ENCODE peak calls at places on chromosomes 6 and 20, in five cellular contexts. L is COLO829, E is EL, D is cardiac muscle cell, Z is amygdala. O is an unnamed sample.

GRCh38 chr6:89257346-89257745 is 40.2 kb upstream of the GABRR1 start:
- DNase-seq in L (no peak), E (no peak), D (no peak), Z (no peak), O (no peak)

GRCh38 chr6:138953451-138953850 is 34.6 kb downstream of the REPS1 start:
- DNase-seq in Z (no peak), L (no peak), E (peak), D (no peak), O (no peak)

GRCh38 chr6:87623248-87623647 is 33.3 kb downstream of the ORC3 start:
- DNase-seq in L (no peak), Z (no peak), D (no peak), E (no peak), O (no peak)

GRCh38 chr20:45358282-45359068 is 4.5 kb upstream of the SYS1 start:
- DNase-seq in D (no peak), Z (peak), L (no peak), E (peak), O (no peak)

GRCh38 chr6:9138856-9139426 is 703.6 kb upstream of the SLC35B3 start:
- DNase-seq in D (no peak), E (no peak), Z (no peak), L (no peak), O (no peak)

GRCh38 chr6:90429713-90430112 is 133.1 kb upstream of the BACH2 start:
- DNase-seq in L (no peak), Z (no peak), D (no peak), E (no peak), O (no peak)

GRCh38 chr20:24651171-24651972 is 181.9 kb downstream of the SYNDIG1 start:
- DNase-seq in Z (no peak), E (peak), D (no peak), L (no peak), O (no peak)

GRCh38 chr6:93419304-93420162 is at the start of gene EPHA7:
- DNase-seq in Z (peak), L (peak), E (peak), D (peak), O (peak)

GRCh38 chr6:16511723-16512584 is 249.3 kb downstream of the ATXN1 start:
- DNase-seq in Z (no peak), L (no peak), D (no peak), E (no peak), O (no peak)

GRCh38 chr6:128519132-128519930 is 1.1 kb downstream of the PTPRK start:
- DNase-seq in D (peak), L (no peak), Z (peak), E (peak), O (peak)

GRCh38 chr6:70479236-70479635 is 65.9 kb downstream of the FAM135A start:
- DNase-seq in D (peak), L (no peak), E (no peak), Z (no peak), O (no peak)

GRCh38 chr6:76703786-76704185 is 631.3 kb upstream of the IMPG1 start:
- DNase-seq in E (no peak), Z (no peak), L (no peak), D (no peak), O (no peak)

GRCh38 chr6:105207524-105208269 is 27.9 kb upstream of the POPDC3 start:
- DNase-seq in E (peak), D (no peak), Z (no peak), L (no peak), O (no peak)

GRCh38 chr6:19866900-19867627 is 29.9 kb downstream of the ID4 start:
- DNase-seq in E (peak), Z (no peak), L (peak), D (no peak), O (no peak)

GRCh38 chr6:43301081-43301870 is 3.2 kb downstream of the SLC22A7 start:
- DNase-seq in E (no peak), L (no peak), D (no peak), Z (no peak), O (no peak)

GRCh38 chr6:40349566-40350192 is 237.5 kb downstream of the LRFN2 start:
- DNase-seq in Z (no peak), L (no peak), E (no peak), D (no peak), O (no peak)

GRCh38 chr20:46088409-46089075 is 1.2 kb downstream of the NCOA5 start:
- DNase-seq in D (no peak), E (peak), L (peak), Z (no peak), O (no peak)

GRCh38 chr6:148392611-148393160 is 50.0 kb downstream of the SASH1 start:
- DNase-seq in L (no peak), E (no peak), Z (no peak), D (no peak), O (no peak)